ENCODE peak calls at places on chromosomes 1 and 21, in seven cellular contexts. G is GM12865, L is fibroblast of pulmonary artery, D is psoas muscle, I is IMR-90, S is fibroblast of mammary gland, F is osteocyte. E is an unnamed sample.
A peak's percentile ranks its signal among the peaks of the same experiment; 100 is the strongest.

GRCh38 chr1:211611818-211612217 is 32.9 kb upstream of the SLC30A1 start:
- DNase-seq in G (no peak), L (no peak), D (no peak), I (no peak), S (no peak), F (no peak), E (no peak)

GRCh38 chr1:43172532-43172972 is 422 bp downstream of the CFAP57 start:
- DNase-seq in G (peak; percentile 92), L (peak; percentile 92), D (peak; percentile 86), I (peak; percentile 86), S (peak; percentile 88), F (peak; percentile 91), E (peak; percentile 78)

GRCh38 chr1:155082301-155082940 is 3.8 kb downstream of the EFNA3 start:
- DNase-seq in G (no peak), L (no peak), D (no peak), I (no peak), S (no peak), F (no peak), E (no peak)

GRCh38 chr21:34543017-34543416 is 31.0 kb upstream of the KCNE1 start:
- DNase-seq in G (no peak), L (no peak), D (no peak), I (no peak), S (no peak), F (no peak), E (no peak)

GRCh38 chr1:238960071-238960470 is 426.3 kb upstream of the CHRM3 start:
- DNase-seq in G (no peak), L (peak; percentile 72), D (no peak), I (peak; percentile 4), S (peak; percentile 76), F (no peak), E (no peak)

GRCh38 chr1:211639500-211640361 is 35.7 kb downstream of the NEK2 start:
- DNase-seq in G (no peak), L (peak; percentile 96), D (no peak), I (peak; percentile 97), S (peak; percentile 94), F (no peak), E (no peak)

GRCh38 chr1:203116048-203116810 is 11.3 kb upstream of the ADORA1 start:
- DNase-seq in G (no peak), L (no peak), D (peak; percentile 52), I (no peak), S (no peak), F (peak; percentile 78), E (no peak)

GRCh38 chr1:206912445-206913095 is 9.2 kb downstream of the FCMR start:
- DNase-seq in G (peak; percentile 86), L (peak; percentile 88), D (peak; percentile 52), I (peak; percentile 75), S (peak; percentile 79), F (peak; percentile 88), E (peak; percentile 67)

GRCh38 chr1:220696863-220697231 is 6.7 kb downstream of the C1orf115 start:
- DNase-seq in G (no peak), L (peak; percentile 42), D (no peak), I (peak; percentile 30), S (peak; percentile 76), F (peak; percentile 62), E (no peak)

GRCh38 chr1:53049574-53049967 is 12.4 kb upstream of the PODN start:
- DNase-seq in G (no peak), L (no peak), D (no peak), I (peak; percentile 62), S (no peak), F (no peak), E (no peak)

GRCh38 chr1:177490240-177490639 is 319.5 kb downstream of the BRINP2 start:
- DNase-seq in G (no peak), L (no peak), D (no peak), I (no peak), S (no peak), F (no peak), E (no peak)

GRCh38 chr1:63074321-63074720 is 248.0 kb upstream of the FOXD3 start:
- DNase-seq in G (no peak), L (no peak), D (no peak), I (no peak), S (no peak), F (no peak), E (no peak)

GRCh38 chr1:63068626-63069025 is 253.7 kb upstream of the FOXD3 start:
- DNase-seq in G (no peak), L (no peak), D (no peak), I (no peak), S (peak; percentile 21), F (no peak), E (no peak)

GRCh38 chr1:63069214-63069613 is 253.2 kb upstream of the FOXD3 start:
- DNase-seq in G (no peak), L (no peak), D (no peak), I (no peak), S (no peak), F (no peak), E (no peak)

GRCh38 chr1:63073530-63074306 is 248.6 kb upstream of the FOXD3 start:
- DNase-seq in G (no peak), L (no peak), D (no peak), I (no peak), S (no peak), F (no peak), E (peak; percentile 36)
- TF ChIP-seq CTCF in G (no peak), L (no peak), D (no peak), I (no peak), S (peak; percentile 16), F (no peak), E (no peak)

DNA sequence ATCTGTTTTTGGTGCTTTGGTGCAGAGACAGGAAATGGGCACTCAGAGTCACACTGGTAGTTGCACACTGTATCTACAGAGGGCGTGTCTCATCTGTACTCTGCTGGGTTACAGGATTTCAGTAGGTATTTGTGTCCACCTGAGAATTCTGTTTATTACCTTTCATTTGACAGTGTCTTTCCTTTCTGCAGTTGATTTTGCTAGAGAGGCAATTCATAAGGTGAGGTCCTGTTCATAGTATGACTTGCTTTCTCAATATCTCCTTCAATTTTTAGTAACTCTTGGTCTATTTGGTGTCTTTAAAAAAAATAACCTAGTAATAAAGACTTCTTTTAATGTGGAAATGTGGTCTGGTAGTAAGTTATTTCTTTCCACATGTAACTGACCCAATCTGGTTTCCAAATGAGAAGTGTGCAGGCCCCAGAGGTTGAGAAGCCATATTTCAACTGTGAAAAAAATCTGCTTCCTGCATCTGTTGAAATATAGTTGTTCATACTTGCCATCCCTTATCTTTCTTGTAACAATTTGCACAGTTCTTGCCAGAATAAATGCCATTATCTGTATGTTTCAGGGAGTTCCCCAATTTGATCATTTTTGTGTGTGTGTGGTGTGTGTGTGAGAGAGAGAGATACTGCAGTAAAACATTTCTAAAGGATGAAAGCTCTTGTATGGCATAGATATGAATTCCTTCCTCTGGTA is 78.5 kb upstream of the DNAJC6 start:
- DNase-seq in G (peak; percentile 43), L (peak; percentile 52), D (no peak), I (no peak), S (no peak), F (no peak), E (no peak)
- TF ChIP-seq CTCF in G (no peak), L (no peak), D (no peak), I (no peak), S (no peak), F (no peak), E (no peak)

GRCh38 chr1:5769146-5769545 is 223.1 kb downstream of the NPHP4 start:
- DNase-seq in G (no peak), L (no peak), D (peak; percentile 27), I (no peak), S (no peak), F (no peak), E (no peak)

GRCh38 chr1:5769760-5770159 is 222.5 kb downstream of the NPHP4 start:
- DNase-seq in G (no peak), L (no peak), D (no peak), I (no peak), S (no peak), F (no peak), E (no peak)

GRCh38 chr1:5770981-5771765 is 221.1 kb downstream of the NPHP4 start:
- DNase-seq in G (no peak), L (peak; percentile 3), D (peak; percentile 28), I (no peak), S (no peak), F (no peak), E (no peak)

GRCh38 chr1:5768014-5768413 is 224.2 kb downstream of the NPHP4 start:
- DNase-seq in G (no peak), L (no peak), D (no peak), I (no peak), S (no peak), F (no peak), E (peak; percentile 41)

GRCh38 chr1:5771788-5772187 is 220.4 kb downstream of the NPHP4 start:
- DNase-seq in G (no peak), L (no peak), D (no peak), I (no peak), S (no peak), F (no peak), E (no peak)
- TF ChIP-seq CTCF in G (no peak), L (no peak), D (no peak), I (no peak), S (no peak), F (no peak), E (no peak)

GRCh38 chr1:209610378-209610905 is 26.9 kb downstream of the CAMK1G start:
- DNase-seq in G (no peak), L (no peak), D (no peak), I (no peak), S (no peak), F (no peak), E (no peak)

GRCh38 chr1:209614151-209614420 is 30.6 kb downstream of the CAMK1G start:
- DNase-seq in G (no peak), L (no peak), D (no peak), I (no peak), S (no peak), F (no peak), E (no peak)

GRCh38 chr1:209613351-209614150 is 30.0 kb downstream of the CAMK1G start:
- DNase-seq in G (no peak), L (no peak), D (no peak), I (no peak), S (no peak), F (no peak), E (no peak)

GRCh38 chr1:209612646-209613350 is 29.3 kb downstream of the CAMK1G start:
- DNase-seq in G (no peak), L (no peak), D (no peak), I (no peak), S (no peak), F (no peak), E (no peak)

DNA sequence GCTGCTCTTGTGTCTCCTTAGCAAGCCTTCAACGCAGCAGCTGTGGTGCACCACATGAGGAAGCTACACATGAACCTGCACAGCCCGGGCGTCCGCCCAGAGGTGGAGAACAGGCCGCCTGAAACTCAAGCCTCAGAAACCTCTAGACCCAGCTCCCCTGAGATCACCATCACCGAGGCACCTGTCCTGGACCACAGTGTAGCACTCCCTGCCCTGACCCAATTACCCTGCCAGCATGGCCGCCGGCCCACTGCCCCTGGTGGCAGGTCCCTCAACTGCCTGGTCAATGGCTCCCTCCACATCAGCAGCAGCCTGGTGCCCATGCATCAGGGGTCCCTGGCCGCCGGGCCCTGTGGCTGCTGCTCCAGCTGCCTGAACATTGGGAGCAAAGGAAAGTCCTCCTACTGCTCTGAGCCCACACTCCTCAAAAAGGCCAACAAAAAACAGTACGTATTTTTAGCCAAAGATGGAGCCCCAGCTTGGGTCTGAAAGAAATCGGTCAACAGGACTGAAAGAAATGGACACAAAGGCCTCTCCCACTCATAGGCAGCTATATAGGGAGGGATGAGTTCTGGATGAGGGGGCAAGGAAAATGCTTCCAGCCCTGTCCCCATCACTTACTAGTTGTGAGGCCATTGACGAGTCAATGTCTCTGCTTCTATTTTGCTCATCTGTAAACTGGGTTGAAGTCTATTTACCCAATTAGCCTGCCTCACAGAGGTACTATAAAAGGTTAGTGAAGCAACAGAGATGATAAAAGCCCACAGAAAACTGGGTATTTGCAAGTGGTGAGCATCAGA is 28.5 kb downstream of the CAMK1G start:
- DNase-seq in G (peak; percentile 31), L (no peak), D (peak; percentile 37), I (no peak), S (no peak), F (no peak), E (peak; percentile 15)
- TF ChIP-seq CTCF in G (peak; percentile 16), L (no peak), D (peak; percentile 54), I (no peak), S (no peak), F (no peak), E (peak; percentile 17)